ENCODE peak calls at places on chromosomes 12 and 14, in ten cellular contexts. J is hypothalamus; H is activated naive CD4-positive, alpha-beta T cell; D is T1000; M is activated T-helper 9 cell treated with anti-CD3 and anti-CD28 coated beads, Interleukin-2, amount 50 U/mL, for 16 hours; N is HTR-8/SVneo; W is NB4; P is NCI-H187 treated with DMSO at 0.1 percent for 48 hours; C is occipital lobe; Y is endothelial cell. U is an unnamed sample.

GRCh38 chr12:42790761-42791151 is 201.2 kb upstream of the PRICKLE1 start:
- DNase-seq in W (peak; percentile 57), N (peak; percentile 68), H (no peak), M (no peak), Y (no peak), P (no peak), C (no peak), D (peak; percentile 31), J (no peak), U (no peak)

GRCh38 chr14:78143489-78144145 is 26.6 kb upstream of the NRXN3 start:
- DNase-seq in N (no peak), W (peak; percentile 33), P (no peak), C (no peak), Y (no peak), J (no peak), H (no peak), D (no peak), M (no peak), U (no peak)

GRCh38 chr14:60266021-60266937 is 17.3 kb downstream of the PPM1A start:
- DNase-seq in N (peak; percentile 66), H (no peak), Y (peak; percentile 44), D (no peak), J (no peak), M (no peak), W (peak; percentile 18), P (no peak), C (no peak), U (no peak)

GRCh38 chr14:94547151-94547680 is 14.0 kb upstream of the SERPINA4 start:
- DNase-seq in D (no peak), P (no peak), N (no peak), J (no peak), C (no peak), H (no peak), M (no peak), W (no peak), Y (no peak), U (no peak)

GRCh38 chr12:5665615-5666014 is 233.7 kb downstream of the NTF3 start:
- DNase-seq in W (no peak), D (peak; percentile 49), C (no peak), Y (no peak), M (no peak), P (no peak), N (no peak), H (no peak), J (no peak), U (no peak)

GRCh38 chr14:24377660-24378059 is 9.7 kb downstream of the NFATC4 start:
- DNase-seq in H (no peak), J (no peak), Y (no peak), P (peak; percentile 90), W (peak; percentile 29), D (no peak), M (no peak), C (no peak), N (no peak), U (no peak)

GRCh38 chr14:78445275-78445674 is 275.1 kb downstream of the NRXN3 start:
- DNase-seq in N (no peak), D (no peak), P (no peak), C (no peak), Y (no peak), W (peak; percentile 1), J (no peak), H (no peak), M (no peak), U (no peak)

GRCh38 chr14:99195602-99196309 is 76.2 kb downstream of the BCL11B start:
- DNase-seq in D (no peak), Y (no peak), N (no peak), W (no peak), J (no peak), P (no peak), H (no peak), C (no peak), M (no peak), U (no peak)

GRCh38 chr14:59356783-59357182 is 108.4 kb downstream of the GPR135 start:
- DNase-seq in N (no peak), W (no peak), Y (no peak), H (no peak), C (no peak), J (no peak), D (no peak), M (no peak), P (no peak), U (no peak)

GRCh38 chr12:89278169-89278568 is 74.1 kb downstream of the DUSP6 start:
- DNase-seq in D (no peak), P (no peak), Y (no peak), W (peak; percentile 31), N (no peak), M (no peak), H (no peak), J (no peak), C (no peak), U (no peak)

GRCh38 chr14:105075364-105076295 is 10.4 kb upstream of the GPR132 start:
- DNase-seq in Y (no peak), M (no peak), C (no peak), J (no peak), H (peak; percentile 10), D (no peak), W (peak; percentile 92), N (no peak), P (no peak), U (no peak)

GRCh38 chr12:15597125-15597830 is 191.9 kb downstream of the EPS8 start:
- DNase-seq in Y (no peak), M (no peak), P (no peak), W (no peak), C (no peak), J (no peak), H (no peak), N (no peak), D (no peak), U (no peak)

GRCh38 chr12:42873401-42873800 is 283.9 kb upstream of the PRICKLE1 start:
- DNase-seq in N (no peak), H (no peak), C (no peak), J (no peak), D (no peak), Y (no peak), P (no peak), W (no peak), M (no peak), U (no peak)

GRCh38 chr14:98819132-98819866 is 452.7 kb downstream of the BCL11B start:
- DNase-seq in Y (no peak), P (no peak), D (no peak), C (no peak), J (no peak), N (no peak), M (no peak), W (no peak), H (no peak), U (no peak)

GRCh38 chr12:113781415-113782198 is 184.5 kb downstream of the RBM19 start:
- DNase-seq in C (no peak), W (peak; percentile 63), Y (no peak), J (no peak), P (no peak), H (no peak), N (no peak), M (no peak), D (no peak), U (no peak)

GRCh38 chr12:10101042-10101579 is 2.3 kb upstream of the CLEC1A start:
- DNase-seq in J (no peak), H (no peak), D (peak; percentile 6), Y (no peak), M (no peak), N (peak; percentile 5), P (no peak), C (no peak), W (no peak), U (no peak)

GRCh38 chr12:120941846-120942405 is 36.4 kb upstream of the HNF1A start:
- DNase-seq in Y (no peak), H (no peak), D (no peak), W (peak; percentile 77), C (no peak), N (no peak), M (no peak), J (no peak), P (no peak), U (no peak)

GRCh38 chr12:106739318-106739717 is 35.2 kb upstream of the RIC8B start:
- DNase-seq in C (no peak), N (no peak), Y (no peak), P (no peak), J (no peak), H (no peak), M (no peak), W (no peak), D (no peak), U (no peak)

GRCh38 chr14:53278602-53279506 is 125.7 kb upstream of the DDHD1 start:
- DNase-seq in M (no peak), P (no peak), N (no peak), D (no peak), Y (no peak), H (no peak), C (no peak), J (no peak), W (peak; percentile 9), U (no peak)

GRCh38 chr14:22168092-22168955 is 420.7 kb downstream of the DAD1 start:
- DNase-seq in D (no peak), N (no peak), Y (no peak), J (no peak), C (no peak), W (peak; percentile 25), P (no peak), H (no peak), M (no peak), U (no peak)

GRCh38 chr12:52680363-52680762 is at the start of gene KRT1:
- DNase-seq in C (no peak), Y (no peak), P (no peak), D (no peak), M (no peak), W (no peak), H (no peak), N (no peak), J (no peak), U (no peak)

GRCh38 chr12:95224202-95225170 is 6.9 kb downstream of the VEZT start:
- DNase-seq in M (no peak), D (no peak), P (no peak), Y (no peak), N (no peak), C (no peak), H (no peak), J (no peak), W (no peak), U (no peak)

GRCh38 chr14:69982220-69982795 is 103.1 kb downstream of the SMOC1 start:
- DNase-seq in Y (no peak), P (no peak), M (no peak), H (no peak), D (no peak), W (no peak), N (no peak), J (no peak), C (no peak), U (no peak)

GRCh38 chr12:6695313-6696045 is 5.1 kb downstream of the PIANP start:
- DNase-seq in C (no peak), W (peak; percentile 83), M (no peak), D (no peak), H (no peak), N (no peak), P (no peak), J (no peak), Y (no peak), U (no peak)

GRCh38 chr12:44157359-44157758 is 321.5 kb downstream of the TMEM117 start:
- DNase-seq in Y (no peak), W (no peak), D (no peak), N (no peak), M (no peak), C (no peak), J (no peak), P (no peak), H (no peak), U (no peak)

GRCh38 chr12:96237465-96238077 is 43.4 kb downstream of the ELK3 start:
- DNase-seq in H (peak; percentile 9), J (no peak), P (no peak), N (peak; percentile 67), C (no peak), D (peak; percentile 15), W (peak; percentile 94), Y (no peak), M (peak; percentile 48), U (no peak)

GRCh38 chr14:52272375-52272774 is 4.9 kb downstream of the PTGDR start:
- DNase-seq in Y (peak; percentile 53), H (no peak), W (peak; percentile 42), C (no peak), M (no peak), D (no peak), N (peak; percentile 63), J (no peak), P (no peak), U (no peak)

GRCh38 chr12:95337176-95337575 is 119.6 kb downstream of the VEZT start:
- DNase-seq in Y (no peak), C (no peak), W (no peak), H (no peak), J (no peak), P (no peak), D (no peak), N (no peak), M (no peak), U (no peak)